ENCODE peak calls at places on chromosomes 3 and 15, in eight cellular contexts. G, O, S, L, E, V, P and Y are unnamed samples.

GRCh38 chr3:99532246-99532645 is 106.1 kb upstream of the COL8A1 start:
- DNase-seq in G (peak), O (peak), S (peak), L (peak), E (no peak), V (no peak), P (peak), Y (peak)

GRCh38 chr3:120274739-120275167 is 10.3 kb downstream of the GPR156 start:
- DNase-seq in G (peak), O (peak), S (no peak), L (peak), E (no peak), V (peak), P (peak), Y (peak)

GRCh38 chr3:195823286-195823685 is 11.6 kb upstream of the MUC4 start:
- DNase-seq in G (peak), O (no peak), S (no peak), L (no peak), E (no peak), V (peak), P (no peak), Y (no peak)

GRCh38 chr3:61894988-61895935 is 333.9 kb downstream of the PTPRG start:
- DNase-seq in G (peak), O (peak), S (no peak), L (peak), E (no peak), V (no peak), P (peak), Y (peak)

GRCh38 chr3:15651396-15651795 is 49.9 kb downstream of the BTD start:
- DNase-seq in G (no peak), O (no peak), S (no peak), L (no peak), E (no peak), V (no peak), P (no peak), Y (no peak)

GRCh38 chr3:72549819-72550581 is 298.2 kb downstream of the SHQ1 start:
- DNase-seq in G (no peak), O (no peak), S (no peak), L (no peak), E (no peak), V (no peak), P (peak), Y (no peak)

GRCh38 chr15:41930221-41930866 is 36.5 kb upstream of the SPTBN5 start:
- DNase-seq in G (peak), O (peak), S (no peak), L (peak), E (no peak), V (peak), P (peak), Y (peak)

GRCh38 chr15:58475573-58476524 is 44.1 kb downstream of the LIPC start:
- DNase-seq in G (peak), O (peak), S (peak), L (peak), E (no peak), V (no peak), P (peak), Y (peak)

GRCh38 chr3:37418357-37418756 is 244.0 kb upstream of the LRRFIP2 start:
- DNase-seq in G (no peak), O (no peak), S (no peak), L (no peak), E (no peak), V (no peak), P (no peak), Y (no peak)

GRCh38 chr3:24968076-24968475 is 460.0 kb upstream of the RARB start:
- DNase-seq in G (no peak), O (no peak), S (no peak), L (no peak), E (no peak), V (no peak), P (no peak), Y (no peak)

GRCh38 chr3:149288655-149289054 is 44.8 kb downstream of the TM4SF18 start:
- DNase-seq in G (no peak), O (no peak), S (no peak), L (no peak), E (no peak), V (no peak), P (no peak), Y (no peak)

GRCh38 chr3:40292637-40293036 is 16.9 kb upstream of the EIF1B start:
- DNase-seq in G (no peak), O (no peak), S (no peak), L (no peak), E (no peak), V (no peak), P (no peak), Y (no peak)

GRCh38 chr3:13348671-13349396 is 71.3 kb downstream of the NUP210 start:
- DNase-seq in G (no peak), O (no peak), S (peak), L (no peak), E (no peak), V (no peak), P (no peak), Y (no peak)

GRCh38 chr3:112472676-112473075 is 26.6 kb downstream of the BTLA start:
- DNase-seq in G (no peak), O (no peak), S (no peak), L (no peak), E (no peak), V (no peak), P (no peak), Y (no peak)